ENCODE peak calls at places on chromosomes 16 and 17, in ten cellular contexts. One of them, this sample, is unnamed.
A peak's percentile ranks its signal among the peaks of the same experiment; 100 is the strongest.

GRCh38 chr17:12745481-12745880 is 43.8 kb upstream of the ARHGAP44 start:
- DNase-seq in mucosa of descending colon: no peak
- DNase-seq in nephron progenitor cell: no peak
- DNase-seq in colonic mucosa: peak; percentile 36
- DNase-seq in CD8-positive, alpha-beta T cell: no peak
- DNase-seq in fibroblast of villous mesenchyme: no peak
- DNase-seq in IMR-90: no peak
- DNase-seq in SK-N-SH: no peak
- DNase-seq in left ventricle myocardium inferior: no peak
- DNase-seq in B cell: no peak
- DNase-seq in this sample: no peak

GRCh38 chr16:57185446-57185944 is 344 bp downstream of the PSME3IP1 start:
- DNase-seq in mucosa of descending colon: peak; percentile 77
- DNase-seq in nephron progenitor cell: peak; percentile 38
- DNase-seq in colonic mucosa: peak; percentile 52
- DNase-seq in CD8-positive, alpha-beta T cell: no peak
- DNase-seq in fibroblast of villous mesenchyme: peak; percentile 48
- DNase-seq in IMR-90: peak; percentile 70
- DNase-seq in SK-N-SH: peak; percentile 61
- DNase-seq in left ventricle myocardium inferior: peak; percentile 40
- DNase-seq in B cell: no peak
- DNase-seq in this sample: peak; percentile 4

GRCh38 chr16:48629016-48629415 is 19.0 kb upstream of the N4BP1 start:
- DNase-seq in mucosa of descending colon: no peak
- DNase-seq in nephron progenitor cell: no peak
- DNase-seq in colonic mucosa: no peak
- DNase-seq in CD8-positive, alpha-beta T cell: no peak
- DNase-seq in fibroblast of villous mesenchyme: no peak
- DNase-seq in IMR-90: no peak
- DNase-seq in SK-N-SH: no peak
- DNase-seq in left ventricle myocardium inferior: no peak
- DNase-seq in B cell: no peak
- DNase-seq in this sample: no peak

GRCh38 chr16:27550582-27550920 is 607 bp downstream of the KATNIP start:
- DNase-seq in mucosa of descending colon: no peak
- DNase-seq in nephron progenitor cell: no peak
- DNase-seq in colonic mucosa: no peak
- DNase-seq in CD8-positive, alpha-beta T cell: no peak
- DNase-seq in fibroblast of villous mesenchyme: no peak
- DNase-seq in IMR-90: no peak
- DNase-seq in SK-N-SH: no peak
- DNase-seq in left ventricle myocardium inferior: no peak
- DNase-seq in B cell: no peak
- DNase-seq in this sample: no peak

GRCh38 chr16:88787579-88788314 is 2.7 kb upstream of the PIEZO1 start:
- DNase-seq in mucosa of descending colon: no peak
- DNase-seq in nephron progenitor cell: no peak
- DNase-seq in colonic mucosa: no peak
- DNase-seq in CD8-positive, alpha-beta T cell: no peak
- DNase-seq in fibroblast of villous mesenchyme: no peak
- DNase-seq in IMR-90: no peak
- DNase-seq in SK-N-SH: no peak
- DNase-seq in left ventricle myocardium inferior: no peak
- DNase-seq in B cell: no peak
- DNase-seq in this sample: no peak

GRCh38 chr17:2023692-2024571 is 1.2 kb downstream of the RTN4RL1 start:
- DNase-seq in mucosa of descending colon: no peak
- DNase-seq in nephron progenitor cell: peak; percentile 79
- DNase-seq in colonic mucosa: no peak
- DNase-seq in CD8-positive, alpha-beta T cell: no peak
- DNase-seq in fibroblast of villous mesenchyme: no peak
- DNase-seq in IMR-90: peak; percentile 41
- DNase-seq in SK-N-SH: peak; percentile 76
- DNase-seq in left ventricle myocardium inferior: no peak
- DNase-seq in B cell: peak; percentile 87
- DNase-seq in this sample: no peak

GRCh38 chr17:39222151-39222550 is 3.6 kb downstream of the STAC2 start:
- DNase-seq in mucosa of descending colon: peak; percentile 38
- DNase-seq in nephron progenitor cell: no peak
- DNase-seq in colonic mucosa: no peak
- DNase-seq in CD8-positive, alpha-beta T cell: no peak
- DNase-seq in fibroblast of villous mesenchyme: no peak
- DNase-seq in IMR-90: no peak
- DNase-seq in SK-N-SH: no peak
- DNase-seq in left ventricle myocardium inferior: no peak
- DNase-seq in B cell: no peak
- DNase-seq in this sample: no peak

GRCh38 chr17:57810740-57811632 is 38.9 kb downstream of the MRPS23 start:
- DNase-seq in mucosa of descending colon: no peak
- DNase-seq in nephron progenitor cell: peak; percentile 35
- DNase-seq in colonic mucosa: peak; percentile 20
- DNase-seq in CD8-positive, alpha-beta T cell: no peak
- DNase-seq in fibroblast of villous mesenchyme: peak; percentile 28
- DNase-seq in IMR-90: peak; percentile 4
- DNase-seq in SK-N-SH: peak; percentile 74
- DNase-seq in left ventricle myocardium inferior: peak; percentile 61
- DNase-seq in B cell: peak; percentile 41
- DNase-seq in this sample: no peak

GRCh38 chr16:10817514-10817913 is 1.1 kb downstream of the TVP23A start:
- DNase-seq in mucosa of descending colon: no peak
- DNase-seq in nephron progenitor cell: no peak
- DNase-seq in colonic mucosa: no peak
- DNase-seq in CD8-positive, alpha-beta T cell: no peak
- DNase-seq in fibroblast of villous mesenchyme: no peak
- DNase-seq in IMR-90: no peak
- DNase-seq in SK-N-SH: no peak
- DNase-seq in left ventricle myocardium inferior: no peak
- DNase-seq in B cell: no peak
- DNase-seq in this sample: no peak

GRCh38 chr17:6303664-6304063 is 131.3 kb downstream of the AIPL1 start:
- DNase-seq in mucosa of descending colon: no peak
- DNase-seq in nephron progenitor cell: peak; percentile 85
- DNase-seq in colonic mucosa: no peak
- DNase-seq in CD8-positive, alpha-beta T cell: no peak
- DNase-seq in fibroblast of villous mesenchyme: peak; percentile 11
- DNase-seq in IMR-90: no peak
- DNase-seq in SK-N-SH: no peak
- DNase-seq in left ventricle myocardium inferior: peak; percentile 23
- DNase-seq in B cell: no peak
- DNase-seq in this sample: peak; percentile 68

GRCh38 chr16:23026777-23027362 is 122.4 kb downstream of the USP31 start:
- DNase-seq in mucosa of descending colon: no peak
- DNase-seq in nephron progenitor cell: peak; percentile 74
- DNase-seq in colonic mucosa: no peak
- DNase-seq in CD8-positive, alpha-beta T cell: no peak
- DNase-seq in fibroblast of villous mesenchyme: peak; percentile 20
- DNase-seq in IMR-90: peak; percentile 25
- DNase-seq in SK-N-SH: no peak
- DNase-seq in left ventricle myocardium inferior: no peak
- DNase-seq in B cell: no peak
- DNase-seq in this sample: peak; percentile 57

GRCh38 chr17:19299214-19299747 is 62.1 kb downstream of the EPN2 start:
- DNase-seq in mucosa of descending colon: no peak
- DNase-seq in nephron progenitor cell: no peak
- DNase-seq in colonic mucosa: no peak
- DNase-seq in CD8-positive, alpha-beta T cell: no peak
- DNase-seq in fibroblast of villous mesenchyme: no peak
- DNase-seq in IMR-90: no peak
- DNase-seq in SK-N-SH: no peak
- DNase-seq in left ventricle myocardium inferior: no peak
- DNase-seq in B cell: no peak
- DNase-seq in this sample: no peak

GRCh38 chr17:75808905-75809621 is 24.5 kb downstream of the UNK start:
- DNase-seq in mucosa of descending colon: peak; percentile 42
- DNase-seq in nephron progenitor cell: no peak
- DNase-seq in colonic mucosa: no peak
- DNase-seq in CD8-positive, alpha-beta T cell: no peak
- DNase-seq in fibroblast of villous mesenchyme: peak; percentile 78
- DNase-seq in IMR-90: peak; percentile 37
- DNase-seq in SK-N-SH: peak; percentile 27
- DNase-seq in left ventricle myocardium inferior: peak; percentile 61
- DNase-seq in B cell: no peak
- DNase-seq in this sample: no peak
- TF ChIP-seq CTCF in mucosa of descending colon: no peak
- TF ChIP-seq CTCF in nephron progenitor cell: no peak
- TF ChIP-seq CTCF in colonic mucosa: no peak
- TF ChIP-seq CTCF in CD8-positive, alpha-beta T cell: no peak
- TF ChIP-seq CTCF in fibroblast of villous mesenchyme: no peak
- TF ChIP-seq CTCF in IMR-90: no peak
- TF ChIP-seq CTCF in SK-N-SH: no peak
- TF ChIP-seq CTCF in left ventricle myocardium inferior: no peak
- TF ChIP-seq CTCF in B cell: no peak
- TF ChIP-seq CTCF in this sample: no peak

GRCh38 chr16:11916524-11917285 is 949 bp upstream of the GSPT1 start:
- DNase-seq in mucosa of descending colon: no peak
- DNase-seq in nephron progenitor cell: no peak
- DNase-seq in colonic mucosa: peak; percentile 78
- DNase-seq in CD8-positive, alpha-beta T cell: no peak
- DNase-seq in fibroblast of villous mesenchyme: peak; percentile 91
- DNase-seq in IMR-90: peak; percentile 41
- DNase-seq in SK-N-SH: no peak
- DNase-seq in left ventricle myocardium inferior: no peak
- DNase-seq in B cell: no peak
- DNase-seq in this sample: no peak
- TF ChIP-seq CTCF in mucosa of descending colon: no peak
- TF ChIP-seq CTCF in nephron progenitor cell: no peak
- TF ChIP-seq CTCF in colonic mucosa: no peak
- TF ChIP-seq CTCF in CD8-positive, alpha-beta T cell: no peak
- TF ChIP-seq CTCF in fibroblast of villous mesenchyme: no peak
- TF ChIP-seq CTCF in IMR-90: no peak
- TF ChIP-seq CTCF in SK-N-SH: no peak
- TF ChIP-seq CTCF in left ventricle myocardium inferior: no peak
- TF ChIP-seq CTCF in B cell: no peak
- TF ChIP-seq CTCF in this sample: no peak

GRCh38 chr16:67930191-67930590 is 1.5 kb downstream of the CTRL start:
- DNase-seq in mucosa of descending colon: no peak
- DNase-seq in nephron progenitor cell: no peak
- DNase-seq in colonic mucosa: no peak
- DNase-seq in CD8-positive, alpha-beta T cell: no peak
- DNase-seq in fibroblast of villous mesenchyme: no peak
- DNase-seq in IMR-90: no peak
- DNase-seq in SK-N-SH: no peak
- DNase-seq in left ventricle myocardium inferior: no peak
- DNase-seq in B cell: no peak
- DNase-seq in this sample: no peak

GRCh38 chr16:67927131-67927941 is 4.3 kb downstream of the CTRL start:
- DNase-seq in mucosa of descending colon: no peak
- DNase-seq in nephron progenitor cell: no peak
- DNase-seq in colonic mucosa: no peak
- DNase-seq in CD8-positive, alpha-beta T cell: no peak
- DNase-seq in fibroblast of villous mesenchyme: no peak
- DNase-seq in IMR-90: no peak
- DNase-seq in SK-N-SH: no peak
- DNase-seq in left ventricle myocardium inferior: no peak
- DNase-seq in B cell: no peak
- DNase-seq in this sample: no peak

GRCh38 chr16:67928147-67928546 is 3.5 kb downstream of the CTRL start:
- DNase-seq in mucosa of descending colon: no peak
- DNase-seq in nephron progenitor cell: no peak
- DNase-seq in colonic mucosa: no peak
- DNase-seq in CD8-positive, alpha-beta T cell: no peak
- DNase-seq in fibroblast of villous mesenchyme: no peak
- DNase-seq in IMR-90: no peak
- DNase-seq in SK-N-SH: no peak
- DNase-seq in left ventricle myocardium inferior: no peak
- DNase-seq in B cell: no peak
- DNase-seq in this sample: no peak

GRCh38 chr16:67930678-67931211 is 917 bp downstream of the CTRL start:
- DNase-seq in mucosa of descending colon: no peak
- DNase-seq in nephron progenitor cell: no peak
- DNase-seq in colonic mucosa: no peak
- DNase-seq in CD8-positive, alpha-beta T cell: no peak
- DNase-seq in fibroblast of villous mesenchyme: no peak
- DNase-seq in IMR-90: no peak
- DNase-seq in SK-N-SH: no peak
- DNase-seq in left ventricle myocardium inferior: no peak
- DNase-seq in B cell: no peak
- DNase-seq in this sample: no peak

DNA sequence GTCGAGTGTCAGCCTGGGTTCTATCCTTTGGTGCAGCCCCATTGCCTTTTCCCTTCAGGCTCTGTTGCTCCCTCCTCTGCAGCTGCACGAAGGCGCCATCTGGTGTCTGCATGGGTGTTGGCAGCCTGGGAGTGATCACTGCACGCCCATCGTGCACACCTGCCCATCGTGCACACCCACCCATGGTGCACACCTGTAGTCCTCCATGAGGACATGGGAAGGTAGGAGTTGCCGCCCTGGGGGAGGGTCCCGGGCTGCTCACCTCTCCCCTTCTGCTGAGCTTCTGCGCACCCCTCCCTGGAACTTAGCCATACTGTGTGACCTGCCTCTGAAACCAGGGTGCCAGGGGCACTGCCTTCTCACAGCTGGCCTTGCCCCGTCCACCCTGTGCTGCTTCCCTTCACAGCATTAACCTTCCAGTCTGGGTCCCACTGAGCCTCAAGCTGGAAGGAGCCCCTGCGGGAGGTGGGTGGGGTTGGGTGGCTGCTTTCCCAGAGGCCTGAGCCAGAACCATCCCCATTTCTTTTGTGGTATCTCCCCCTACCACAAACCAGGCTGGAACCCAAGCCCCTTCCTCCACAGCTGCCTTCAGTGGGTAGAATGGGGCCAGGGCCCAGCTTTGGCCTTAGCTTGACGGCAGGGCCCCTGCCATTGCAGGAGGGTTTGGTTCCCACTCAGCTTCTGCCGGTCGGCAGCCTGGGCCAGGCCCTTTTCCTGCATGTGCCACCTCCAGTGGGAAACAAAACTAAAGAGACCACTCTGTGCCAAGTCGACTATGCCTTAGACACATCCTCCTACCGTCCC is 2.9 kb downstream of the CTRL start:
- DNase-seq in mucosa of descending colon: peak; percentile 79
- DNase-seq in nephron progenitor cell: peak; percentile 78
- DNase-seq in colonic mucosa: peak; percentile 84
- DNase-seq in CD8-positive, alpha-beta T cell: peak; percentile 63
- DNase-seq in fibroblast of villous mesenchyme: peak; percentile 54
- DNase-seq in IMR-90: peak; percentile 43
- DNase-seq in SK-N-SH: peak; percentile 90
- DNase-seq in left ventricle myocardium inferior: peak; percentile 65
- DNase-seq in B cell: peak; percentile 82
- DNase-seq in this sample: peak; percentile 69
- TF ChIP-seq CTCF in mucosa of descending colon: peak; percentile 63
- TF ChIP-seq CTCF in nephron progenitor cell: peak; percentile 71
- TF ChIP-seq CTCF in colonic mucosa: peak; percentile 85
- TF ChIP-seq CTCF in CD8-positive, alpha-beta T cell: peak; percentile 76
- TF ChIP-seq CTCF in fibroblast of villous mesenchyme: peak; percentile 87
- TF ChIP-seq CTCF in IMR-90: peak; percentile 87
- TF ChIP-seq CTCF in SK-N-SH: peak; percentile 86
- TF ChIP-seq CTCF in left ventricle myocardium inferior: peak; percentile 91
- TF ChIP-seq CTCF in B cell: peak; percentile 77
- TF ChIP-seq CTCF in this sample: peak; percentile 85

DNA sequence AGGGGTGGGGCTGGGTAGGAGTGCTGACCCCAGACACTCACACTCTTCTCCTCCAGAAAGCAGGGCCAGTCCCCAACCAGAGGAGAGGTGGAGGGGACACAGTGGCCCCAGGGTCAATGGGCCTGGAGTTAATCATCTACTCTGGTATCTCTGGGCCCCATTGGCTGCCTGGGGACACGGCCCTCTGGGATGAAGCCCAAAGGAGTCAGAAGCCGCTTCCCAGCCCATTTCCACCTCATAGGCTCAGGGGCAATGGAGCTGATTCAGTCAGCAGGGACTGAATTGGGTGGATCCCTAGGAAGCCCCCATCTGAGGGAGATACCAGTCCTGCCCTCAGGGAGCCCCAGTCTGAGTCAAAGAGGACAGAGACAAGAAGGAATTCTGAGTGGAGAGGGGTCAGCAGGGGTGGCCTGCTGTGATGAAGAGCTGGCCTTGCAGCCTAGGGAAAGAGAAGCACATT is 2.9 kb upstream of the NAGS start:
- DNase-seq in mucosa of descending colon: peak; percentile 17
- DNase-seq in nephron progenitor cell: no peak
- DNase-seq in colonic mucosa: no peak
- DNase-seq in CD8-positive, alpha-beta T cell: no peak
- DNase-seq in fibroblast of villous mesenchyme: no peak
- DNase-seq in IMR-90: no peak
- DNase-seq in SK-N-SH: no peak
- DNase-seq in left ventricle myocardium inferior: no peak
- DNase-seq in B cell: no peak
- DNase-seq in this sample: no peak
- TF ChIP-seq CTCF in mucosa of descending colon: no peak
- TF ChIP-seq CTCF in nephron progenitor cell: no peak
- TF ChIP-seq CTCF in colonic mucosa: no peak
- TF ChIP-seq CTCF in CD8-positive, alpha-beta T cell: no peak
- TF ChIP-seq CTCF in fibroblast of villous mesenchyme: no peak
- TF ChIP-seq CTCF in IMR-90: no peak
- TF ChIP-seq CTCF in SK-N-SH: no peak
- TF ChIP-seq CTCF in left ventricle myocardium inferior: no peak
- TF ChIP-seq CTCF in B cell: no peak
- TF ChIP-seq CTCF in this sample: no peak